ENCODE peak calls at places on chromosomes 4 and X, in five cellular contexts. G is AG04450, J is AG09319, O is bronchial epithelial cell, N is ascending aorta. D is an unnamed sample.

GRCh38 chr4:95107635-95108034 is 349.9 kb downstream of the BMPR1B start:
- DNase-seq in G (no peak), J (no peak), O (peak; percentile 86), N (peak; percentile 67), D (peak; percentile 88)

GRCh38 chr4:94274912-94275311 is 67.2 kb downstream of the SMARCAD1 start:
- DNase-seq in G (no peak), J (no peak), O (no peak), N (no peak), D (peak; percentile 66)

GRCh38 chrX:115367956-115368355 is 78.4 kb downstream of the LUZP4 start:
- DNase-seq in G (no peak), J (no peak), O (peak; percentile 81), N (no peak), D (peak; percentile 41)

GRCh38 chr4:173539986-173540385 is 10.0 kb upstream of the HAND2 start:
- DNase-seq in G (no peak), J (no peak), O (no peak), N (no peak), D (no peak)

GRCh38 chr4:30776921-30777415 is 56.8 kb downstream of the PCDH7 start:
- DNase-seq in G (no peak), J (no peak), O (no peak), N (no peak), D (no peak)

GRCh38 chr4:127505203-127505602 is 127.6 kb upstream of the INTU start:
- DNase-seq in G (peak; percentile 67), J (peak; percentile 64), O (peak; percentile 38), N (no peak), D (peak; percentile 88)

GRCh38 chr4:77001907-77002306 is 52.4 kb downstream of the SEPTIN11 start:
- DNase-seq in G (no peak), J (no peak), O (peak; percentile 73), N (no peak), D (peak; percentile 66)

GRCh38 chr4:48653217-48654014 is 126.7 kb downstream of the FRYL start:
- DNase-seq in G (peak; percentile 32), J (no peak), O (no peak), N (peak; percentile 70), D (peak; percentile 82)

GRCh38 chr4:188934320-188934975 is 795.2 kb downstream of the TRIML1 start:
- DNase-seq in G (peak; percentile 51), J (peak; percentile 5), O (peak; percentile 86), N (no peak), D (peak; percentile 89)

GRCh38 chrX:19127649-19128168 is 5.4 kb upstream of the ADGRG2 start:
- DNase-seq in G (no peak), J (peak; percentile 0), O (peak; percentile 25), N (no peak), D (peak; percentile 87)

GRCh38 chrX:19133784-19134183 is 11.5 kb upstream of the ADGRG2 start:
- DNase-seq in G (no peak), J (no peak), O (no peak), N (no peak), D (no peak)

GRCh38 chrX:19129694-19130093 is 7.4 kb upstream of the ADGRG2 start:
- DNase-seq in G (no peak), J (no peak), O (no peak), N (no peak), D (no peak)

GRCh38 chrX:19130628-19131027 is 8.4 kb upstream of the ADGRG2 start:
- DNase-seq in G (no peak), J (no peak), O (no peak), N (no peak), D (no peak)
- TF ChIP-seq CTCF in G (no peak), J (no peak), O (no peak), N (no peak), D (no peak)

DNA sequence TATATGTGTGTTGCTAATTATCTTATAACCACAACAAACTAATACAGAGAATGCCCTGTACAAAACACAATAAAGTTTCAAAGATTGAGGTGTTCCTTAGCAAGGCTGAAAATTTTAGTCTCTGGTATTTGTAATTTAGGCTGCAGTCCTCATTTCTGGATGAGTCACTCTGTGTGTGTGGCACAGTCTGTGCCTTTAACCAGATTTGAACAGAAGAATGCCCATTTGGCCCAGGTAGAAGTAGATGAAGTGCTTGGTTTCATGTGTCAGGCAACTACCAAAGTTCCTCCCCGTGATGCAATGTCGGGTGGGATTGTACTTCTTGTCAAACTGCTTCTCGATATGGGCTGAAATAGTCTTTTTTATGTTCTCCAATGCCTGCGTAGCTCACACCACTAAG is 91.6 kb upstream of the H2AZ1 start:
- DNase-seq in G (no peak), J (no peak), O (peak; percentile 25), N (no peak), D (no peak)
- TF ChIP-seq CTCF in G (no peak), J (no peak), O (no peak), N (no peak), D (no peak)

GRCh38 chr4:142285222-142285583 is 560.9 kb downstream of the INPP4B start:
- DNase-seq in G (no peak), J (no peak), O (no peak), N (no peak), D (no peak)

GRCh38 chr4:142284402-142285221 is 561.5 kb downstream of the INPP4B start:
- DNase-seq in G (no peak), J (no peak), O (no peak), N (no peak), D (no peak)

GRCh38 chr4:142281999-142282398 is 564.1 kb downstream of the INPP4B start:
- DNase-seq in G (no peak), J (no peak), O (peak; percentile 61), N (no peak), D (no peak)

GRCh38 chr4:142278663-142279062 is 567.4 kb downstream of the INPP4B start:
- DNase-seq in G (no peak), J (no peak), O (no peak), N (no peak), D (no peak)

DNA sequence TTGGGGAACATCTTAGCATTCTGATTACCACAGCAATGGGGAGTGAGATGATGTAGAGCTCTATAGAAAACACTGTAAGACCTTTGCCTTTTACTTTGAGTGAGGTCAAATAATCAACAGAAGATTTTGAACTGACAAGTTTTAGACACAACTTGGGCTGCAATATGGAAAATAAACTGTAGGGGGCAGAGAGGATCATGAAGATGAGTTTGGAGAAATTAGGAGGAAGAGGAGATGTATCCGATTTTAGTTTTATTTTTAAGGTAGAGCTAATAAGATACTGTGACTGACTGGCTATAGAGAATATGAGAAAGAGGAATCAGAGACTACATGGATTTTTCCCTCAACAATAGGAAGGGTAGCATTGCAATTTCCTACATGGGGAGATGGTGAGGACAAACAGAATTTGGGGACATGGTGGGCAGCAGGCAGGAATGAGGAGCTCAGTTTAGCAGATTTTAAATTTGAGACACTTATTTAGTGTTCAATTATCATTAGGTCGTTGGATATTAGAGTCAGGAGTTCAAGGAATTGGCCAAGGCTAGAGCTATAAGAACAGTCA is 563.1 kb downstream of the INPP4B start:
- DNase-seq in G (no peak), J (no peak), O (no peak), N (no peak), D (peak; percentile 46)
- TF ChIP-seq CTCF in G (peak; percentile 48), J (peak; percentile 22), O (peak; percentile 23), N (no peak), D (peak; percentile 72)

DNA sequence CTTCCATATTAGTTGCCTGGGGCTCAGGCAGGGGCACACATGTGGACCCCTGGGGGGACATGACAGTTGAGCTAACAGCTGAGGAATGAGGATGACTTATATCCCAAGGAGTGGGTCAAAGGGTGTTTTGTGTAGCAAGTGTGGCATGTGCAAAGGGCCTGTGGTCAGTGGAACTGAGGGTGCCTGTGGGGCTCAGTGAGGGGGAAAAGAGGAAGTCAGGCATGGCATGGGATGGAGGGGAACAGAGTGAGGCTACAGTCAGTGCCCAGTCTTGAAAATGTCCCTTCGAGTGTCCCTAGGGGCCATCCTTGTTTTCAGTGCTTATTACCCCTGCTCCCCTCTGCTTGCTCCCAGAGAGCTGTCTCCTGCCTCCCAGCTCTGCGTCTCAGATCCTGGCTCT is 64.3 kb upstream of the CD99 start:
- DNase-seq in G (no peak), J (no peak), O (no peak), N (no peak), D (no peak)
- TF ChIP-seq CTCF in G (no peak), J (no peak), O (no peak), N (no peak), D (no peak)

DNA sequence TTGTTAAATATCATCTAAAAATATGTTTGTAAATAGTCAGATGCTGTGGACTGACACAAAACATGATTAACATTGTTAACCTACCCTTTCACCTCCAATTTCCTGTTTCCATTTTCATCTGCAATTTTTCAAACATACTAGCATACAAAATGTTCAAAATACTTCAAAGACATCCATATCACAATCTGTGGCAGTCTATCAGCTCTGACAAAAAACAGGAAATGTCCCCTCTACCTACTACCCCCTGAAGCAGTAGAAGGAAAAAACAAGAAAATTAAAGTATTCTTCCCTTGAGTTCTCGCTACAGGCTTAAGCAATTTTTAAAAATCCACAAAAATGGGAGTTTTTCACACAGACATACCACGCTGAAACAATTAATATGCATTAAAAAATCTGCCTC is 108.2 kb upstream of the MCF2 start:
- DNase-seq in G (no peak), J (no peak), O (no peak), N (no peak), D (no peak)
- TF ChIP-seq CTCF in G (no peak), J (no peak), O (no peak), N (no peak), D (no peak)

DNA sequence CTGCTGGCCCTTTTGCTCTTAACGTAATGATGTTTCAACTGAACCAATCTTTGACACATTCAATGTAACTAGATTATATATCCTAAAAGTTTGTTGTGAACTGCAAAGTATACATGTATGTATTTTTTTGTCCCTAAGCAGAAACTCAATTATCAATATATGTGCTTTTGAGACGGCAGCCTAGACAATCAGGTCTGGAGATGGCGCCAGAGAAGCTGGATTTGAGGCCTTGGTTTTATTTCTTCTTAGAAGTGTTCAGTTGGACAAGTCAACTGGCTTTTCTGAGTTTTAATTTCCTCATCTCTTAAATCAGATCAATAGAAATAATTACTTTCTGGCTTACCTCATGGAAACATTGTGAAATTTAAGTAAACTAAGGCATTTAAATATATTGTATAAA is 62.5 kb downstream of the DCAF8L1 start:
- DNase-seq in G (no peak), J (no peak), O (peak; percentile 23), N (no peak), D (no peak)
- TF ChIP-seq CTCF in G (peak; percentile 38), J (no peak), O (peak; percentile 32), N (no peak), D (peak; percentile 2)

DNA sequence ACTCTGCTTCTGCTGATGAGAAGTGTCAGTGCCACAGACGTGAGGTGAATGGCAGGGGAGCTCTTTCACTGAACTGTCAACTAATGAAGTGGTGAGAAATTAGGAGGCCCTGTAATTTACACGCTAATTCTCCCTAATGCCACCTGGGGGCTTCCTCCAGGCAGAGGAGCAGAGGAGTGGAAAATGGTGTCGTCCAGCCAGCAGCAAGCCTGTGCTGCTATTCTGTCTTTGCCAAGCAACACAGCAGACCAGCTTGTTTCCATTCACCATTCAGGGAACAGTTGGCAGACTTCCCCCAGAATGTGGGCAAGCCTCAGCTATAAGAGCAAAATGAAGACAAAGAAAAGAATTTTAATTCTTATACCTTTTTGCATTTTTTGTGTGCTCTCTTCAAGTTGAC is 245.2 kb upstream of the TET2 start:
- DNase-seq in G (no peak), J (no peak), O (peak; percentile 8), N (no peak), D (no peak)
- TF ChIP-seq CTCF in G (no peak), J (no peak), O (no peak), N (no peak), D (no peak)